ENCODE peak calls at places on chromosomes 3 and 15, in seven cellular contexts. I is H9, Z is astrocyte, J is H1, V is neural progenitor cell, R is hepatocyte, Q is Karpas-422. H is an unnamed sample. For H3K9me3, the result is how much of the 10 kb centered on the place peaks cover.

GRCh38 chr15:37764733-37765191 is 169.7 kb upstream of the TMCO5A start:
- DNase-seq in Q (peak), V (peak), R (peak), J (no peak), Z (peak), I (no peak), H (peak)

GRCh38 chr3:52030725-52031330 is 25.5 kb downstream of the DUSP7 start:
- DNase-seq in Q (no peak), R (no peak), I (no peak), Z (no peak), V (no peak), J (no peak), H (no peak)

GRCh38 chr3:195870442-195870841 is 37.9 kb downstream of the TNK2 start:
- DNase-seq in R (no peak), J (no peak), Z (no peak), V (no peak), Q (no peak), I (no peak), H (peak)

GRCh38 chr3:13711911-13712650 is 163.2 kb downstream of the FBLN2 start:
- DNase-seq in R (no peak), I (peak), Q (no peak), V (no peak), Z (no peak), J (no peak), H (no peak)

GRCh38 chr3:62870321-62870720 is 4.9 kb downstream of the CADPS start:
- DNase-seq in Z (peak), R (no peak), V (no peak), Q (no peak), I (no peak), J (no peak), H (peak)

GRCh38 chr15:95018888-95019545 is 787.7 kb downstream of the MCTP2 start:
- DNase-seq in I (no peak), Z (peak), V (no peak), Q (no peak), R (peak), J (no peak), H (no peak)

GRCh38 chr3:160400631-160401150 is 1.2 kb downstream of the SMC4 start:
- DNase-seq in R (peak), I (no peak), J (peak), Q (peak), Z (no peak), V (peak), H (no peak)

GRCh38 chr15:45199136-45199810 is 11.5 kb upstream of the SHF start:
- DNase-seq in V (peak), J (no peak), R (no peak), Z (peak), I (peak), Q (peak), H (no peak)

GRCh38 chr15:79661411-79661810 is 229.3 kb downstream of the MINAR1 start:
- DNase-seq in V (no peak), R (no peak), Z (no peak), Q (no peak), J (no peak), I (no peak), H (no peak)

GRCh38 chr3:111610612-111611054 is 15.5 kb upstream of the ZBED2 start:
- DNase-seq in J (no peak), Q (no peak), Z (no peak), V (no peak), I (no peak), R (no peak), H (no peak)

GRCh38 chr3:152779649-152780048 is 55.3 kb upstream of the P2RY1 start:
- DNase-seq in R (no peak), I (no peak), V (peak), Q (no peak), Z (peak), J (no peak), H (no peak)

GRCh38 chr3:122563717-122564025 is 429 bp downstream of the PARP9 start:
- DNase-seq in J (no peak), V (no peak), Q (peak), I (no peak), R (no peak), Z (no peak), H (no peak)

GRCh38 chr3:108036984-108037741 is 53.7 kb downstream of the CD47 start:
- DNase-seq in Z (peak), J (no peak), V (no peak), Q (no peak), I (no peak), R (no peak), H (peak)

DNA sequence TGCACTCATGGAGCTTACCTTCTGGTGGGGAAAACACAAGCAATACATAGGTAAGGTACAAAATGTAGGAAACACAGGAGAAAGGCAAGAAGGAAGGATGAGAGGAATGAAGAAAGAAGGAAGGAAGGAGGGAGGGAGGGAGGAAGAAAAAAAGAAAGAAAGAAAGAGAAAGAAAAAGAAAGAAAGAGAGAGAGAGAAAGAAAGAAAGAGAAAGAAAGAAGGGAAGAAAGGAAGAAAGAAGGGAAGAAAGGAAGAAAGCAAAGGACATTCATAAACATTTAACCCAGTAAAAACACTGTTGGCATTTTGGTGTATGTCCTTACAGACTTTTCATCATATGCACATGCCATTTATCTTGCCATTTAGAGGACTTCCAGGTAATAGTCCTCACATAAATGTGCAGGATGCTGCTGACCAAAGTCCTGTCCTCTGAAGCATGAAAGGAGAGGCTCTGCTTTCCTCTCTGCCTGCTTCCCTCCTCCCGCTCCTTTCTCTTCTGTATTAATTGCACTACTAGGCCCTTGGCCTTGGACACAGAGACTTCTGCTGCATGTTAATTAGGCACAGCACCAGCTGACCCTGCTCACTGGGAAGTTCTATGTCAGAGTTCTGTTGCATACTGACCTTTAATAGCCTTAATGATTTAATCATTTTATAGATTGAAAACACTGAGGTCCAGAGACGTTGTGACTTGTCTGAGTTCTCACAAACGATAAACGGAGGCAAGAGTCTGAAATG is 29.7 kb upstream of the NDUFB4 start:
- DNase-seq in Z (no peak), Q (no peak), V (no peak), J (no peak), R (no peak), I (no peak), H (no peak)
- H3K4me2 ChIP-seq in Z (no peak), Q (no peak), V (no peak), J (no peak), R (peak), I (no peak), H (no peak)

GRCh38 chr3:38136272-38136806 is 588 bp downstream of the ACAA1 start:
- DNase-seq in R (no peak), Z (no peak), V (no peak), Q (no peak), I (no peak), J (no peak), H (no peak)
- H2AFZ ChIP-seq in R (no peak), Z (peak), V (peak), Q (peak), I (no peak), J (no peak), H (peak)

GRCh38 chr3:101995371-101996046 is 146.2 kb downstream of the NFKBIZ start:
- DNase-seq in Q (no peak), R (no peak), J (no peak), V (no peak), I (no peak), Z (peak), H (peak)

GRCh38 chr3:101996832-101997231 is 147.5 kb downstream of the NFKBIZ start:
- DNase-seq in I (no peak), Q (no peak), Z (no peak), V (no peak), J (no peak), R (no peak), H (no peak)

GRCh38 chr3:101999177-101999778 is 150.0 kb downstream of the NFKBIZ start:
- DNase-seq in V (no peak), Z (peak), R (no peak), I (no peak), J (no peak), Q (no peak), H (no peak)

GRCh38 chr3:102000620-102001209 is 151.4 kb downstream of the NFKBIZ start:
- DNase-seq in Z (no peak), Q (no peak), V (no peak), J (no peak), R (no peak), I (no peak), H (no peak)

GRCh38 chr3:101998256-101998926 is 149.1 kb downstream of the NFKBIZ start:
- DNase-seq in Z (no peak), R (no peak), Q (peak), V (no peak), J (no peak), I (no peak), H (no peak)
- H3K9me3 ChIP-seq in Z (under half), R (under half), Q (under half), V (under half), J (under half), I (under half), H (under half)

GRCh38 chr3:26757978-26758377 is 135.4 kb downstream of the LRRC3B start:
- DNase-seq in V (no peak), I (no peak), R (no peak), Q (no peak), Z (no peak), J (no peak), H (no peak)

GRCh38 chr3:26750263-26750662 is 127.7 kb downstream of the LRRC3B start:
- DNase-seq in R (no peak), V (no peak), Z (no peak), Q (no peak), J (no peak), I (no peak), H (no peak)

DNA sequence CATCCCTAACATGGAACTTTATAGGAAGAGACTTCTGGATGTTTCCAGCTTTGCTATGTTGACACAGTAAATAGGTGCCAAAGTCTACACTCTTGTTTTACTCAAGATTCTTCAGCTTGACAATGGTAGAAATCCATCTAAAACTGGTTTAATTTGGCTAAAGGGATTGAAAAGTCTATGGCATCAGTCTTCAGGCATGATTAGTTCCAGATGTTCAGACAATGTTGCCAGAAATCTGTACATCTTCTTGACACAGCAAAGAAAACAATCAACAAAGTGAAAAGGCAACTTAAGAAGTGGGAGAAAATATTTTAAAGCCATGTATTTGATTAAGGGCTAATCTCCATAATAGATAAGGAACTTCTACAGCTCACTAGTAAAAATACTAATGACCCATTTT is 130.5 kb downstream of the LRRC3B start:
- DNase-seq in R (no peak), V (no peak), Q (no peak), I (no peak), J (no peak), Z (no peak), H (no peak)
- H3K4me2 ChIP-seq in R (no peak), V (no peak), Q (no peak), I (no peak), J (no peak), Z (no peak), H (no peak)

DNA sequence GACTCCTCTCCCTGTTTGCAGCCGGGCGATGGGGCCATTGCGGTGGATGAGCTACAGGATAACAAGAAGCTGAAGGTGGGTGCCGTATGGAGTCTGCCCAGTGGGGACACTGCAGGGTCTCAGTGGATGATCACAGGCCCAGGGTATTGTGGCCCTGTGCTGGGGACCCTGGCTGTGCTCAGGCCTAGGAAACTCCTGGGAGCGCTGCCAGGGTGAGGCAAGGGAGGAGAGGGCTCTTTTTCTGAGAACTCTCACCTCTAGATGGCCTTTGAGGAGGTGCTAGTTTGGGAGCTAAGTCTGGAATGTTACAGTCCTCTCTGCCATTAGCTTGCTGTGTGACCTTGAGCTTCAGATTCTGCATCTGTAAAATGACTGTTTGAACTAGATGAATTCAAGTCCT is 16.4 kb downstream of the SLC24A1 start:
- DNase-seq in J (no peak), I (peak), Q (no peak), V (no peak), Z (no peak), R (no peak), H (no peak)
- H2AFZ ChIP-seq in J (peak), I (no peak), Q (no peak), V (no peak), Z (peak), R (no peak), H (no peak)

GRCh38 chr3:178987745-178988144 is 83.9 kb downstream of the ZMAT3 start:
- DNase-seq in V (no peak), R (no peak), Q (no peak), J (no peak), Z (no peak), I (no peak), H (no peak)
- H3K9me3 ChIP-seq in V (under half), R (under half), Q (under half), J (under half), Z (under half), I (under half), H (under half)

DNA sequence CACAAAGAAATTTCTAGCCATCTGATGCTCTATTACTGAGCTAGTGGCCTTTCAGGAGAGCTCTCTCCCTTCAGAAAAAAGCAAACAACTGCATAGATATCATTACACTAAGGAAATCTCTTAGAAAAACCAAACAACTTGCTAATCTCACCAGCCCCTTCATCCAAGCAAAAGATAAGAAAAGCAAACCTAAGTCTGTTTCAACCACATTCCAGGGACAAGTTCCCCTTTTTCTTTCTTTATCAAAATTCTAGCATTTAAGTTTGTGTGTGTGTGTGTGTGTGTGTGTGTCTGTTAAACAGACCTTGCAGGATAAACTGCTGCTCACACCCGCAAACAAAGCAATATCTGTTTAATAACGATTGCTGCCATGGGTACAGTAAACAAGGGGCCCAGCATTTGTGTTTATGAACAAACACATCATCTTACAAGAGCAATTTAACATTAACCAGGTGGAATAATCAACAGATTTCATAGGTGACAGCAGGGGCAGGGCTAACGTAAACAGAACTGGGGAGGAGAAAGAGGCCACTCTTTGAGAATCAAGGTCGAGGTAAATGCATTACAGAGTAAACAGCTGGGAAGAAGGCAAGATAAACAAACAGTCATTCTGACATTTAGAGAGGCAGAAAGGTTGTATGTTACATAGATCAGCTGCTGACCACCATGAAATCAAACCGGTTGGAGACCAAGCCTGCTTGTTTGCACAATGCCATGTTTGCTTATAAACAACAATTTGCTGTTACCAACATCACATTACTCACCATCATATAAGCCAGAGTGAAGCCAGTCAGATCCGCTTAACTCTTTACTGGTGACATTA is 375.0 kb downstream of the FOXP1 start:
- DNase-seq in R (peak), I (no peak), Q (no peak), J (no peak), V (no peak), Z (no peak), H (no peak)
- H3K4me2 ChIP-seq in R (peak), I (no peak), Q (no peak), J (peak), V (no peak), Z (no peak), H (no peak)

GRCh38 chr15:57344282-57344681 is 32.0 kb upstream of the CGNL1 start:
- DNase-seq in V (no peak), I (no peak), Z (no peak), R (no peak), J (no peak), Q (no peak), H (no peak)
- H2AFZ ChIP-seq in V (no peak), I (no peak), Z (no peak), R (no peak), J (no peak), Q (no peak), H (no peak)

H was measured in osteoblast.